ENCODE peak calls at places on chromosomes 4 and X, in six cellular contexts. J is right cardiac atrium; D is foreskin fibroblast; N is naive thymus-derived CD8-positive, alpha-beta T cell; Z is tibial nerve; B is stimulated activated CD4-positive, alpha-beta T cell treated with anti-CD3 and anti-CD28 coated beads, Interleukin-4, amount 100 ng/mL, for 48 hours. O is an unnamed sample.

GRCh38 chr4:47836655-47837581 is 949 bp downstream of the CORIN start:
- DNase-seq in J (peak), D (peak), N (peak), Z (peak), B (peak), O (peak)

GRCh38 chr4:59655996-59656395 is 1544.1 kb upstream of the ADGRL3 start:
- DNase-seq in J (peak), D (no peak), N (no peak), Z (no peak), B (no peak), O (peak)

GRCh38 chr4:108118505-108118904 is 50.2 kb downstream of the LEF1 start:
- DNase-seq in J (no peak), D (no peak), N (no peak), Z (no peak), B (no peak), O (no peak)

GRCh38 chr4:148510211-148510610 is 68.0 kb upstream of the NR3C2 start:
- DNase-seq in J (no peak), D (no peak), N (no peak), Z (no peak), B (no peak), O (no peak)

GRCh38 chr4:30722916-30723270 is 2.7 kb downstream of the PCDH7 start:
- DNase-seq in J (peak), D (no peak), N (no peak), Z (no peak), B (no peak), O (no peak)

GRCh38 chr4:78379991-78380739 is 171.4 kb upstream of the ANXA3 start:
- DNase-seq in J (no peak), D (peak), N (no peak), Z (no peak), B (no peak), O (no peak)

GRCh38 chrX:23694606-23695005 is 27.3 kb downstream of the PRDX4 start:
- DNase-seq in J (peak), D (peak), N (peak), Z (peak), B (peak), O (no peak)

GRCh38 chrX:39361736-39362135 is 560.5 kb downstream of the MID1IP1 start:
- DNase-seq in J (no peak), D (no peak), N (no peak), Z (no peak), B (no peak), O (no peak)

GRCh38 chrX:12007881-12008280 is 130.4 kb upstream of the FRMPD4 start:
- DNase-seq in J (no peak), D (peak), N (no peak), Z (no peak), B (no peak), O (no peak)

GRCh38 chr4:113472864-113473263 is 288.7 kb downstream of the CAMK2D start:
- DNase-seq in J (no peak), D (no peak), N (no peak), Z (no peak), B (no peak), O (no peak)

GRCh38 chr4:169971456-169972015 is 54.7 kb downstream of the MFAP3L start:
- DNase-seq in J (no peak), D (no peak), N (no peak), Z (no peak), B (no peak), O (no peak)

GRCh38 chr4:14783011-14783877 is 219.0 kb upstream of the CPEB2 start:
- DNase-seq in J (no peak), D (peak), N (no peak), Z (no peak), B (peak), O (peak)

GRCh38 chrX:149531599-149531998 is 9.2 kb upstream of the EOLA1 start:
- DNase-seq in J (no peak), D (no peak), N (no peak), Z (no peak), B (no peak), O (no peak)

GRCh38 chr4:26015906-26016305 is 101.9 kb downstream of the SMIM20 start:
- DNase-seq in J (no peak), D (no peak), N (no peak), Z (no peak), B (no peak), O (no peak)

GRCh38 chr4:152968806-152969394 is 32.8 kb downstream of the FHDC1 start:
- DNase-seq in J (no peak), D (peak), N (no peak), Z (no peak), B (no peak), O (no peak)

GRCh38 chrX:17813277-17813676 is 47.8 kb downstream of the RAI2 start:
- DNase-seq in J (no peak), D (no peak), N (no peak), Z (no peak), B (no peak), O (no peak)

GRCh38 chrX:149630681-149631292 is 805 bp downstream of the TMEM185A start:
- DNase-seq in J (no peak), D (peak), N (no peak), Z (no peak), B (no peak), O (peak)

GRCh38 chr4:172881645-172882044 is 287.0 kb upstream of the GALNT7 start:
- DNase-seq in J (no peak), D (no peak), N (no peak), Z (no peak), B (no peak), O (no peak)

GRCh38 chrX:110675866-110676265 is 119.8 kb downstream of the CHRDL1 start:
- DNase-seq in J (no peak), D (no peak), N (no peak), Z (no peak), B (no peak), O (no peak)

GRCh38 chrX:130497531-130497930 is 95.7 kb downstream of the RBMX2 start:
- DNase-seq in J (no peak), D (no peak), N (no peak), Z (no peak), B (no peak), O (no peak)

GRCh38 chrX:153414838-153415552 is 3.7 kb downstream of the ZFP92 start:
- DNase-seq in J (peak), D (peak), N (no peak), Z (peak), B (no peak), O (no peak)

GRCh38 chrX:29024813-29025342 is 437.6 kb downstream of the IL1RAPL1 start:
- DNase-seq in J (no peak), D (no peak), N (no peak), Z (no peak), B (no peak), O (no peak)

GRCh38 chrX:56789518-56790070 is 60.6 kb downstream of the NBDY start:
- DNase-seq in J (no peak), D (no peak), N (no peak), Z (no peak), B (no peak), O (no peak)

GRCh38 chrX:39811391-39811790 is 286.4 kb downstream of the BCOR start:
- DNase-seq in J (peak), D (no peak), N (no peak), Z (no peak), B (no peak), O (no peak)

GRCh38 chr4:78560296-78560963 is 8.9 kb downstream of the ANXA3 start:
- DNase-seq in J (no peak), D (peak), N (no peak), Z (no peak), B (no peak), O (no peak)

GRCh38 chr4:177562859-177563258 is 120.6 kb upstream of the AGA start:
- DNase-seq in J (no peak), D (no peak), N (no peak), Z (no peak), B (no peak), O (no peak)

GRCh38 chrX:37904833-37905232 is 57.5 kb upstream of the DYNLT3 start:
- DNase-seq in J (no peak), D (no peak), N (no peak), Z (no peak), B (no peak), O (no peak)

GRCh38 chr4:15901996-15902395 is 36.5 kb downstream of the FGFBP1 start:
- DNase-seq in J (no peak), D (no peak), N (no peak), Z (no peak), B (no peak), O (no peak)

GRCh38 chr4:108512615-108513505 is 107.5 kb upstream of the RPL34 start:
- DNase-seq in J (peak), D (peak), N (peak), Z (peak), B (peak), O (no peak)

GRCh38 chr4:120692964-120693363 is 229.6 kb downstream of the PRDM5 start:
- DNase-seq in J (no peak), D (peak), N (no peak), Z (no peak), B (no peak), O (no peak)

GRCh38 chr4:2875556-2875955 is 31.9 kb downstream of the ADD1 start:
- DNase-seq in J (no peak), D (no peak), N (no peak), Z (no peak), B (no peak), O (no peak)

GRCh38 chr4:40831462-40831861 is 81.7 kb downstream of the NSUN7 start:
- DNase-seq in J (no peak), D (no peak), N (no peak), Z (no peak), B (no peak), O (no peak)

GRCh38 chr4:170058745-170059144 is 31.0 kb downstream of the AADAT start:
- DNase-seq in J (no peak), D (no peak), N (no peak), Z (no peak), B (no peak), O (no peak)

GRCh38 chrX:48466696-48467095 is 3.4 kb downstream of the SLC38A5 start:
- DNase-seq in J (no peak), D (no peak), N (no peak), Z (no peak), B (no peak), O (no peak)

GRCh38 chr4:20395160-20395773 is 143.6 kb downstream of the SLIT2 start:
- DNase-seq in J (no peak), D (no peak), N (no peak), Z (no peak), B (peak), O (no peak)

GRCh38 chrX:112840382-112841113 is at the start of gene AMOT:
- DNase-seq in J (peak), D (peak), N (peak), Z (peak), B (peak), O (peak)